ENCODE peak calls at places on chromosomes 12 and 14, in eight cellular contexts. A, F, G, E, I, K, S and B are unnamed samples.
A peak's percentile ranks its signal among the peaks of the same experiment; 100 is the strongest.

GRCh38 chr12:127083028-127083949 is 1183.7 kb upstream of the TMEM132C start:
- DNase-seq in A (peak; percentile 61), F (peak; percentile 84), G (peak; percentile 12), E (peak; percentile 31), I (no peak), K (no peak), S (no peak), B (peak; percentile 62)

GRCh38 chr12:124576061-124576650 is 8.7 kb upstream of the NCOR2 start:
- DNase-seq in A (no peak), F (no peak), G (no peak), E (no peak), I (no peak), K (no peak), S (no peak), B (no peak)

GRCh38 chr14:26987734-26988363 is 390.0 kb upstream of the NOVA1 start:
- DNase-seq in A (no peak), F (no peak), G (no peak), E (no peak), I (no peak), K (no peak), S (no peak), B (no peak)

GRCh38 chr14:100018482-100018881 is 46.7 kb upstream of the EVL start:
- DNase-seq in A (no peak), F (peak; percentile 37), G (no peak), E (no peak), I (no peak), K (no peak), S (no peak), B (no peak)

GRCh38 chr12:65822732-65823480 is 1.4 kb upstream of the HMGA2 start:
- DNase-seq in A (peak; percentile 89), F (peak; percentile 79), G (peak; percentile 17), E (no peak), I (no peak), K (no peak), S (peak; percentile 41), B (no peak)

GRCh38 chr12:130932061-130932650 is 21.6 kb upstream of the ADGRD1 start:
- DNase-seq in A (no peak), F (no peak), G (no peak), E (no peak), I (no peak), K (no peak), S (no peak), B (no peak)

GRCh38 chr12:47753021-47754001 is 5.4 kb downstream of the RAPGEF3 start:
- DNase-seq in A (peak; percentile 87), F (no peak), G (no peak), E (peak; percentile 11), I (no peak), K (no peak), S (peak; percentile 94), B (no peak)

GRCh38 chr14:100955201-100955600 is 51.7 kb upstream of the RTL1 start:
- DNase-seq in A (no peak), F (peak; percentile 80), G (no peak), E (no peak), I (no peak), K (no peak), S (no peak), B (no peak)

GRCh38 chr12:53078425-53079225 is 565 bp downstream of the SPRYD3 start:
- DNase-seq in A (peak; percentile 72), F (peak; percentile 35), G (peak; percentile 67), E (no peak), I (no peak), K (peak; percentile 73), S (no peak), B (peak; percentile 21)

GRCh38 chr12:65656904-65657351 is 167.4 kb upstream of the HMGA2 start:
- DNase-seq in A (no peak), F (peak; percentile 99), G (peak; percentile 20), E (peak; percentile 93), I (no peak), K (no peak), S (no peak), B (no peak)

GRCh38 chr14:96584199-96584906 is 82.2 kb downstream of the PAPOLA start:
- DNase-seq in A (peak; percentile 90), F (peak; percentile 35), G (peak; percentile 52), E (peak; percentile 65), I (no peak), K (no peak), S (no peak), B (no peak)

GRCh38 chr12:68034567-68034966 is 45.3 kb downstream of the IFNG-AS1 start:
- DNase-seq in A (no peak), F (no peak), G (no peak), E (peak; percentile 67), I (no peak), K (no peak), S (no peak), B (no peak)

GRCh38 chr12:132284071-132284492 is 45.3 kb downstream of the GALNT9 start:
- DNase-seq in A (no peak), F (peak; percentile 16), G (peak; percentile 17), E (no peak), I (no peak), K (no peak), S (no peak), B (no peak)

GRCh38 chr14:103298620-103299019 is 35.4 kb upstream of the EIF5 start:
- DNase-seq in A (no peak), F (no peak), G (no peak), E (no peak), I (no peak), K (no peak), S (no peak), B (no peak)

GRCh38 chr12:19967001-19967400 is 401.3 kb upstream of the PDE3A start:
- DNase-seq in A (no peak), F (peak; percentile 82), G (no peak), E (no peak), I (no peak), K (no peak), S (no peak), B (no peak)

GRCh38 chr14:23361320-23361719 is 3.7 kb downstream of the EFS start:
- DNase-seq in A (no peak), F (peak; percentile 63), G (no peak), E (no peak), I (no peak), K (no peak), S (no peak), B (no peak)

GRCh38 chr12:100962086-100962712 is 167.6 kb downstream of the ANO4 start:
- DNase-seq in A (no peak), F (peak; percentile 62), G (no peak), E (no peak), I (no peak), K (no peak), S (no peak), B (no peak)

GRCh38 chr14:78157855-78158436 is 12.2 kb upstream of the NRXN3 start:
- DNase-seq in A (peak; percentile 54), F (peak; percentile 49), G (no peak), E (peak; percentile 21), I (no peak), K (no peak), S (no peak), B (no peak)

GRCh38 chr12:91009319-91009950 is 4.7 kb upstream of the EPYC start:
- DNase-seq in A (no peak), F (peak; percentile 79), G (no peak), E (no peak), I (no peak), K (no peak), S (no peak), B (peak; percentile 15)

GRCh38 chr14:54673193-54674121 is 106.5 kb downstream of the SAMD4A start:
- DNase-seq in A (peak; percentile 51), F (peak; percentile 63), G (no peak), E (no peak), I (no peak), K (no peak), S (no peak), B (no peak)